ENCODE peak calls at places on chromosomes 6 and 20, in four cellular contexts. One of them, this sample, is unnamed.

GRCh38 chr20:9838378-9839295 is at the start of gene PAK5:
- DNase-seq in left ventricle myocardium inferior: no peak
- DNase-seq in K562: no peak
- DNase-seq in ovary: no peak
- DNase-seq in this sample: no peak

GRCh38 chr20:62566266-62566665 is 76.0 kb upstream of the SLCO4A1 start:
- DNase-seq in left ventricle myocardium inferior: no peak
- DNase-seq in K562: no peak
- DNase-seq in ovary: no peak
- DNase-seq in this sample: no peak

GRCh38 chr6:130681028-130681427 is 146.2 kb upstream of the SMLR1 start:
- DNase-seq in left ventricle myocardium inferior: no peak
- DNase-seq in K562: no peak
- DNase-seq in ovary: no peak
- DNase-seq in this sample: no peak

GRCh38 chr20:24701027-24701426 is 231.6 kb downstream of the SYNDIG1 start:
- DNase-seq in left ventricle myocardium inferior: no peak
- DNase-seq in K562: no peak
- DNase-seq in ovary: no peak
- DNase-seq in this sample: peak; percentile 79

GRCh38 chr6:11428351-11428750 is 109.2 kb upstream of the TMEM170B start:
- DNase-seq in left ventricle myocardium inferior: no peak
- DNase-seq in K562: no peak
- DNase-seq in ovary: no peak
- DNase-seq in this sample: peak; percentile 83

GRCh38 chr6:143992285-143992684 is 15.8 kb downstream of the PLAGL1 start:
- DNase-seq in left ventricle myocardium inferior: no peak
- DNase-seq in K562: no peak
- DNase-seq in ovary: no peak
- DNase-seq in this sample: no peak

GRCh38 chr6:104795363-104795762 is 64.4 kb downstream of the HACE1 start:
- DNase-seq in left ventricle myocardium inferior: no peak
- DNase-seq in K562: no peak
- DNase-seq in ovary: no peak
- DNase-seq in this sample: no peak

GRCh38 chr6:168376811-168377480 is 57.4 kb upstream of the DACT2 start:
- DNase-seq in left ventricle myocardium inferior: no peak
- DNase-seq in K562: no peak
- DNase-seq in ovary: peak; percentile 24
- DNase-seq in this sample: no peak

GRCh38 chr6:134374486-134374885 is 56.6 kb upstream of the SGK1 start:
- DNase-seq in left ventricle myocardium inferior: no peak
- DNase-seq in K562: no peak
- DNase-seq in ovary: no peak
- DNase-seq in this sample: peak; percentile 75

GRCh38 chr6:170464524-170464979 is 88.6 kb downstream of the PSMB1 start:
- DNase-seq in left ventricle myocardium inferior: no peak
- DNase-seq in K562: no peak
- DNase-seq in ovary: no peak
- DNase-seq in this sample: no peak

GRCh38 chr6:2840794-2841061 is 935 bp downstream of the SERPINB1 start:
- DNase-seq in left ventricle myocardium inferior: no peak
- DNase-seq in K562: no peak
- DNase-seq in ovary: peak; percentile 33
- DNase-seq in this sample: no peak

GRCh38 chr6:44234101-44235090 is 11.0 kb downstream of the SLC29A1 start:
- DNase-seq in left ventricle myocardium inferior: peak; percentile 90
- DNase-seq in K562: peak; percentile 83
- DNase-seq in ovary: peak; percentile 86
- DNase-seq in this sample: peak; percentile 96

GRCh38 chr6:107585815-107586435 is 96.0 kb downstream of the SOBP start:
- DNase-seq in left ventricle myocardium inferior: no peak
- DNase-seq in K562: peak; percentile 20
- DNase-seq in ovary: no peak
- DNase-seq in this sample: no peak

GRCh38 chr6:12324096-12324495 is 33.9 kb downstream of the EDN1 start:
- DNase-seq in left ventricle myocardium inferior: no peak
- DNase-seq in K562: no peak
- DNase-seq in ovary: no peak
- DNase-seq in this sample: no peak

GRCh38 chr20:24914388-24915241 is 34.5 kb upstream of the CST7 start:
- DNase-seq in left ventricle myocardium inferior: no peak
- DNase-seq in K562: no peak
- DNase-seq in ovary: no peak
- DNase-seq in this sample: no peak

GRCh38 chr6:111692327-111693164 is 86.9 kb upstream of the TRAF3IP2 start:
- DNase-seq in left ventricle myocardium inferior: no peak
- DNase-seq in K562: no peak
- DNase-seq in ovary: no peak
- DNase-seq in this sample: no peak

GRCh38 chr6:75422024-75422639 is 71.5 kb downstream of the FILIP1 start:
- DNase-seq in left ventricle myocardium inferior: no peak
- DNase-seq in K562: no peak
- DNase-seq in ovary: no peak
- DNase-seq in this sample: no peak

GRCh38 chr20:53126185-53126584 is 154.0 kb downstream of the TSHZ2 start:
- DNase-seq in left ventricle myocardium inferior: no peak
- DNase-seq in K562: no peak
- DNase-seq in ovary: no peak
- DNase-seq in this sample: no peak

GRCh38 chr6:41559655-41560439 is 13.7 kb downstream of the FOXP4 start:
- DNase-seq in left ventricle myocardium inferior: no peak
- DNase-seq in K562: no peak
- DNase-seq in ovary: no peak
- DNase-seq in this sample: no peak

GRCh38 chr6:39240155-39240757 is 11.0 kb upstream of the KCNK5 start:
- DNase-seq in left ventricle myocardium inferior: no peak
- DNase-seq in K562: no peak
- DNase-seq in ovary: no peak
- DNase-seq in this sample: no peak

GRCh38 chr20:49769125-49769581 is 43.5 kb upstream of the SLC9A8 start:
- DNase-seq in left ventricle myocardium inferior: no peak
- DNase-seq in K562: no peak
- DNase-seq in ovary: no peak
- DNase-seq in this sample: no peak

GRCh38 chr6:148389086-148389485 is 46.4 kb downstream of the SASH1 start:
- DNase-seq in left ventricle myocardium inferior: no peak
- DNase-seq in K562: no peak
- DNase-seq in ovary: no peak
- DNase-seq in this sample: no peak

GRCh38 chr6:89082439-89082838 is 1.9 kb downstream of the PNRC1 start:
- DNase-seq in left ventricle myocardium inferior: no peak
- DNase-seq in K562: no peak
- DNase-seq in ovary: no peak
- DNase-seq in this sample: peak; percentile 24

GRCh38 chr6:15630202-15630601 is 32.6 kb downstream of the DTNBP1 start:
- DNase-seq in left ventricle myocardium inferior: no peak
- DNase-seq in K562: no peak
- DNase-seq in ovary: no peak
- DNase-seq in this sample: no peak

GRCh38 chr20:11124849-11125505 is 451.2 kb upstream of the JAG1 start:
- DNase-seq in left ventricle myocardium inferior: no peak
- DNase-seq in K562: no peak
- DNase-seq in ovary: no peak
- DNase-seq in this sample: no peak

GRCh38 chr20:41770427-41770826 is 152.2 kb upstream of the CHD6 start:
- DNase-seq in left ventricle myocardium inferior: no peak
- DNase-seq in K562: no peak
- DNase-seq in ovary: no peak
- DNase-seq in this sample: peak; percentile 50
- TF ChIP-seq CTCF in left ventricle myocardium inferior: no peak
- TF ChIP-seq CTCF in K562: no peak
- TF ChIP-seq CTCF in ovary: no peak
- TF ChIP-seq CTCF in this sample: no peak

GRCh38 chr20:43844778-43845614 is 69.7 kb upstream of the TOX2 start:
- DNase-seq in left ventricle myocardium inferior: peak; percentile 25
- DNase-seq in K562: no peak
- DNase-seq in ovary: peak; percentile 26
- DNase-seq in this sample: no peak
- TF ChIP-seq CTCF in left ventricle myocardium inferior: peak; percentile 40
- TF ChIP-seq CTCF in K562: no peak
- TF ChIP-seq CTCF in ovary: no peak
- TF ChIP-seq CTCF in this sample: peak; percentile 36

GRCh38 chr6:13455604-13456003 is 31.8 kb downstream of the GFOD1 start:
- DNase-seq in left ventricle myocardium inferior: no peak
- DNase-seq in K562: no peak
- DNase-seq in ovary: no peak
- DNase-seq in this sample: no peak

GRCh38 chr6:13453172-13453552 is 34.2 kb downstream of the GFOD1 start:
- DNase-seq in left ventricle myocardium inferior: no peak
- DNase-seq in K562: no peak
- DNase-seq in ovary: no peak
- DNase-seq in this sample: no peak

GRCh38 chr6:13452346-13453171 is 34.8 kb downstream of the GFOD1 start:
- DNase-seq in left ventricle myocardium inferior: no peak
- DNase-seq in K562: no peak
- DNase-seq in ovary: no peak
- DNase-seq in this sample: no peak

GRCh38 chr6:13453771-13454251 is 33.6 kb downstream of the GFOD1 start:
- DNase-seq in left ventricle myocardium inferior: no peak
- DNase-seq in K562: no peak
- DNase-seq in ovary: no peak
- DNase-seq in this sample: no peak

GRCh38 chr6:13454286-13455221 is 32.8 kb downstream of the GFOD1 start:
- DNase-seq in left ventricle myocardium inferior: peak; percentile 46
- DNase-seq in K562: no peak
- DNase-seq in ovary: no peak
- DNase-seq in this sample: no peak
- TF ChIP-seq CTCF in left ventricle myocardium inferior: peak; percentile 40
- TF ChIP-seq CTCF in K562: peak; percentile 42
- TF ChIP-seq CTCF in ovary: no peak
- TF ChIP-seq CTCF in this sample: no peak

DNA sequence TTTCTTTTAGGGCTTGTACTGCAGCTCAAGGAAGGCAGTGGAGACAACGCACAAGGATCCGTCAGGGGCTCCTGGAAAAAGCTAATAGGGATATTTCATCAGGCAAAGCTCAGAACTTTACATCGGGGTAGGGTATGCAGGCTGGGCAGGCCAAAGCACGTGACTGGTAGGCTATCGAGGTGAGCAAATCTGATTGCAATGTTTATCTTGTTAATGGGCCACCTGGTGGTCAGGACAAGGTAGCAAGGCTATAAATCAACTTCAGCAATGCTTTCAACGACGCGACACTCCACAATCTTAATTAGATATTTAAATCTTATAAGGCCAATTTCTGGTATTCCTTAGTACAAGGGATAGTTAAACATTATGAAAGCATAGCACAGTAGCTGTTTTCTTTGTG is 1302.8 kb upstream of the EYS start:
- DNase-seq in left ventricle myocardium inferior: no peak
- DNase-seq in K562: no peak
- DNase-seq in ovary: no peak
- DNase-seq in this sample: no peak
- TF ChIP-seq CTCF in left ventricle myocardium inferior: no peak
- TF ChIP-seq CTCF in K562: no peak
- TF ChIP-seq CTCF in ovary: no peak
- TF ChIP-seq CTCF in this sample: no peak

DNA sequence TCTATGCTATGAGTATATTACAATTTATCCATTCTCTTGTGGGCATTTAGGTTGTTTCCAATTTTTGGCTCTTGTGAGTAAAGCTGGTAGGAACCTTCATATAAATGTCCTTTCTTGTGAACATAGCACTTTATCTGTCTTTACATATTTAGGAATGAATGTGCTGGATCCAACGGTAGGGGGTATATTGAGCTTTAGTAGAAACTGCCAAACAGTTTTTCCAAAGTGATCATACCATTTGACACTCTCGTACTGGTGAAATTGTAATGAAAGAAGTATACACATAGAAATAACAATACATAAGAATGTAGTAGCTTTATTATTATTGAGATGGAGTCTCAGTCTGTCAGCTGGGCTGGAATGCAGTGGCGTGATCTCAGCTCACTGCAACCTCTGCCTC is 30.9 kb upstream of the ARMH2 start:
- DNase-seq in left ventricle myocardium inferior: no peak
- DNase-seq in K562: no peak
- DNase-seq in ovary: no peak
- DNase-seq in this sample: no peak
- TF ChIP-seq CTCF in left ventricle myocardium inferior: no peak
- TF ChIP-seq CTCF in K562: peak; percentile 13
- TF ChIP-seq CTCF in ovary: no peak
- TF ChIP-seq CTCF in this sample: no peak

GRCh38 chr20:47515843-47516242 is 14.2 kb downstream of the NCOA3 start:
- DNase-seq in left ventricle myocardium inferior: no peak
- DNase-seq in K562: no peak
- DNase-seq in ovary: no peak
- DNase-seq in this sample: no peak

GRCh38 chr20:47527004-47527800 is 25.5 kb downstream of the NCOA3 start:
- DNase-seq in left ventricle myocardium inferior: no peak
- DNase-seq in K562: no peak
- DNase-seq in ovary: no peak
- DNase-seq in this sample: no peak

GRCh38 chr20:47524385-47524784 is 22.7 kb downstream of the NCOA3 start:
- DNase-seq in left ventricle myocardium inferior: no peak
- DNase-seq in K562: no peak
- DNase-seq in ovary: no peak
- DNase-seq in this sample: no peak

GRCh38 chr20:47521059-47521808 is 19.5 kb downstream of the NCOA3 start:
- DNase-seq in left ventricle myocardium inferior: no peak
- DNase-seq in K562: no peak
- DNase-seq in ovary: no peak
- DNase-seq in this sample: no peak
- TF ChIP-seq CTCF in left ventricle myocardium inferior: peak; percentile 23
- TF ChIP-seq CTCF in K562: peak; percentile 44
- TF ChIP-seq CTCF in ovary: no peak
- TF ChIP-seq CTCF in this sample: no peak

DNA sequence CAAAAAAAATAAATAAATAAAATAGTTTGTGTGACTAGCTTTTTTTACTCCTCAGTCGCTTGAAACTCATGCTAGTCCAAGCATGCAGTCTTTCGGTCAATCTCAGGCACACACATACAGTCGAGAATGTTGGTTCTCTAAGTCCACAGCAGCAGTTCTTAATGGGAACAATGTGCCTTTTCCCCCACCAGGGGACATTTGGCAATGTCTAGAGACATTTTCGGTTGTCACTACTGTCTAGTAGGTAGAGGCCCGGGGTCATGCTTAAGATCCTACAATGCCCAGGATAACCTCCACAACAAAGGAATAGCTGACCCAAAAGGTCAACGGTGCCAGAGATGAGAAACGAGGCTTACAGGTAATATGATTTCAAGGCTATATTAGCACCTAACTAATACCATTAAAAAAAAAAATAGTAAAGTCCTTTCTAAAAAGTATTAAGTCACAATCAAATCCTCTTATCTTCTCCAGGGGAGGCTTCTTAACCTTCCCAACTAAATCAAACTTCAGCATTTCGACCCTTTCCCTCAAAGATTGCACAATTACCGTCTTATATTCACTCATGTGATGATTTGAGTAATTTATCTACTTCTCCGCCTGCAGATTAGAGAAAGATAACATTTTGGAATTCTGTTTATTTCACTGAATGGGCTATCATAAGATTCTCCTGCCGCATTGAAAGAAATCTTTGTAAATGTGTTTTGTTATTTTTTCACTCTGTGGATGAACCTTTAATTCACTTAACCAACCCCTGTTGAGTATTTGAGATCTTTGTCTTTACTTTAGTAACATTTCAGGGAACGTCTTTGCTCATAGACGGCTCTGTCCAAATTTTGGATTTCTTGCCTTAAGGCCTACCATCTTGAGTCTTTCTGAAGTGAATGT is 8.1 kb upstream of the SALL4 start:
- DNase-seq in left ventricle myocardium inferior: no peak
- DNase-seq in K562: no peak
- DNase-seq in ovary: no peak
- DNase-seq in this sample: no peak
- TF ChIP-seq CTCF in left ventricle myocardium inferior: no peak
- TF ChIP-seq CTCF in K562: no peak
- TF ChIP-seq CTCF in ovary: no peak
- TF ChIP-seq CTCF in this sample: no peak